ENCODE peak calls at places on chromosomes 12 and 14, in ten cellular contexts. H, O, T, W, S, C, M, P, V and L are unnamed samples. For H3K4me1, the result is how much of the 10 kb centered on the place peaks cover.

GRCh38 chr14:24845851-24846250 is 204.1 kb downstream of the STXBP6 start:
- DNase-seq in P (no peak), H (no peak), C (no peak), M (no peak), W (no peak), V (no peak), O (no peak), T (no peak), S (no peak), L (no peak)

GRCh38 chr12:98456583-98457573 is 58.5 kb upstream of the TMPO start:
- DNase-seq in S (peak), O (peak), H (peak), M (no peak), W (peak), V (peak), T (peak), C (peak), P (peak), L (peak)

GRCh38 chr14:31206536-31207286 is 882 bp downstream of the HECTD1 start:
- DNase-seq in M (no peak), P (peak), H (peak), S (no peak), V (peak), C (no peak), O (peak), T (peak), W (peak), L (peak)

GRCh38 chr12:12714276-12715001 is 2.7 kb upstream of the CDKN1B start:
- DNase-seq in W (peak), H (no peak), P (no peak), C (no peak), T (peak), O (no peak), S (no peak), M (no peak), V (peak), L (no peak)

GRCh38 chr12:29756741-29757390 is 26.9 kb downstream of the TMTC1 start:
- DNase-seq in S (no peak), V (no peak), M (no peak), H (no peak), W (peak), P (no peak), O (no peak), C (no peak), T (no peak), L (no peak)

GRCh38 chr14:71290960-71291466 is 383.8 kb downstream of the PCNX1 start:
- DNase-seq in T (no peak), O (no peak), M (peak), W (peak), P (peak), S (no peak), C (no peak), H (no peak), V (no peak), L (no peak)

GRCh38 chr14:55936691-55937090 is 181.5 kb upstream of the PELI2 start:
- DNase-seq in S (no peak), T (no peak), O (no peak), W (no peak), H (no peak), C (no peak), M (no peak), P (no peak), V (no peak), L (no peak)

GRCh38 chr12:46386877-46387629 is 14.5 kb upstream of the SLC38A2 start:
- DNase-seq in T (no peak), S (no peak), C (no peak), V (no peak), H (peak), O (peak), W (peak), M (no peak), P (no peak), L (peak)

GRCh38 chr14:68762944-68763831 is 29.7 kb downstream of the ZFP36L1 start:
- DNase-seq in O (peak), W (peak), S (no peak), P (peak), T (peak), V (no peak), M (no peak), C (peak), H (no peak), L (peak)

GRCh38 chr14:106530031-106530422 is 1003.6 kb downstream of the TMEM121 start:
- DNase-seq in T (no peak), W (no peak), S (no peak), C (no peak), V (no peak), M (no peak), P (no peak), H (no peak), O (no peak), L (no peak)

GRCh38 chr14:101900253-101900652 is 64.1 kb upstream of the DYNC1H1 start:
- DNase-seq in H (no peak), C (no peak), V (no peak), M (no peak), T (no peak), S (no peak), W (no peak), O (no peak), P (no peak), L (no peak)

GRCh38 chr12:109530301-109530685 is 43.0 kb downstream of the MMAB start:
- DNase-seq in C (no peak), O (peak), S (no peak), P (peak), V (no peak), T (peak), H (no peak), W (no peak), M (no peak), L (no peak)

GRCh38 chr12:20120296-20120695 is 248.0 kb upstream of the PDE3A start:
- DNase-seq in S (no peak), M (no peak), C (no peak), P (no peak), W (peak), O (no peak), V (no peak), H (no peak), T (no peak), L (no peak)

GRCh38 chr14:57729208-57730187 is 136.4 kb downstream of the SLC35F4 start:
- DNase-seq in T (no peak), O (no peak), M (no peak), H (no peak), C (no peak), W (no peak), P (no peak), S (no peak), V (no peak), L (no peak)

GRCh38 chr12:89370411-89370810 is 18.1 kb upstream of the DUSP6 start:
- DNase-seq in H (no peak), C (no peak), T (no peak), M (no peak), P (no peak), W (peak), S (no peak), O (no peak), V (no peak), L (no peak)

GRCh38 chr14:38384746-38385145 is 128.9 kb upstream of the CLEC14A start:
- DNase-seq in S (no peak), C (no peak), O (no peak), V (no peak), P (no peak), M (no peak), W (no peak), T (no peak), H (no peak), L (no peak)

GRCh38 chr12:14563051-14563450 is 4.6 kb downstream of the PLBD1 start:
- DNase-seq in M (no peak), C (no peak), H (no peak), W (no peak), O (no peak), P (no peak), V (no peak), S (no peak), T (no peak), L (no peak)

GRCh38 chr14:76564471-76565119 is 188.7 kb downstream of the ESRRB start:
- DNase-seq in H (no peak), V (no peak), S (no peak), O (no peak), C (no peak), M (no peak), T (no peak), W (no peak), P (no peak), L (no peak)

GRCh38 chr12:127416796-127417195 is 850.2 kb upstream of the TMEM132C start:
- DNase-seq in O (no peak), W (peak), C (no peak), H (no peak), T (no peak), V (no peak), M (no peak), P (no peak), S (no peak), L (no peak)

GRCh38 chr12:57803317-57803893 is 15.1 kb downstream of the AVIL start:
- DNase-seq in P (peak), O (peak), S (peak), V (no peak), W (peak), C (no peak), T (peak), M (no peak), H (no peak), L (peak)

GRCh38 chr12:85468356-85469157 is 188.5 kb downstream of the ALX1 start:
- DNase-seq in S (no peak), H (no peak), P (peak), O (no peak), T (peak), W (peak), C (peak), V (no peak), M (peak), L (no peak)

GRCh38 chr14:65604946-65605345 is 192.4 kb downstream of the FUT8 start:
- DNase-seq in O (no peak), S (no peak), W (peak), V (no peak), H (no peak), M (no peak), C (no peak), T (no peak), P (no peak), L (no peak)

GRCh38 chr12:60107992-60108391 is 512.2 kb downstream of the SLC16A7 start:
- DNase-seq in W (no peak), C (no peak), S (no peak), V (no peak), H (no peak), T (no peak), M (no peak), O (no peak), P (no peak), L (no peak)

GRCh38 chr12:119178544-119179334 is at the start of gene HSPB8:
- DNase-seq in H (peak), P (peak), V (no peak), T (peak), C (no peak), W (peak), M (no peak), S (no peak), O (peak), L (peak)

GRCh38 chr12:88946377-88946997 is 366.2 kb upstream of the KITLG start:
- DNase-seq in C (no peak), V (no peak), P (peak), S (no peak), W (peak), T (no peak), H (peak), O (no peak), M (no peak), L (no peak)

GRCh38 chr12:26523708-26524150 is 309.3 kb downstream of the ITPR2 start:
- DNase-seq in V (no peak), M (no peak), P (peak), C (no peak), O (peak), W (peak), T (peak), S (no peak), H (peak), L (peak)

GRCh38 chr12:26822051-26822450 is 10.9 kb downstream of the ITPR2 start:
- DNase-seq in V (no peak), O (no peak), P (no peak), T (no peak), S (no peak), W (peak), H (no peak), C (no peak), M (no peak), L (no peak)

GRCh38 chr12:56346663-56347062 is 8.0 kb downstream of the IL23A start:
- DNase-seq in S (no peak), T (no peak), W (peak), C (no peak), P (no peak), V (no peak), O (no peak), M (no peak), H (no peak), L (no peak)

GRCh38 chr12:6852651-6853354 is 853 bp downstream of the USP5 start:
- DNase-seq in V (peak), O (peak), C (no peak), P (peak), M (no peak), H (peak), T (no peak), W (peak), S (no peak), L (no peak)

GRCh38 chr14:77593501-77593911 is 22.9 kb downstream of the SPTLC2 start:
- DNase-seq in C (no peak), S (no peak), V (no peak), P (no peak), M (peak), O (no peak), W (peak), T (no peak), H (no peak), L (no peak)

GRCh38 chr12:2764398-2764797 is 30.4 kb upstream of the FKBP4 start:
- DNase-seq in H (no peak), P (no peak), O (no peak), S (no peak), W (no peak), C (no peak), T (peak), M (no peak), V (no peak), L (no peak)

GRCh38 chr14:99807413-99808132 is 14.4 kb downstream of the EML1 start:
- DNase-seq in P (no peak), W (peak), S (no peak), C (no peak), M (no peak), H (no peak), T (no peak), V (no peak), O (no peak), L (no peak)

GRCh38 chr12:116133149-116133548 is 144.3 kb downstream of the MED13L start:
- DNase-seq in H (no peak), S (no peak), O (no peak), M (no peak), P (no peak), T (no peak), V (no peak), C (no peak), W (peak), L (no peak)

GRCh38 chr14:90513151-90514014 is 116.6 kb downstream of the CALM1 start:
- DNase-seq in V (no peak), T (peak), C (no peak), W (peak), H (no peak), S (no peak), P (peak), M (no peak), O (peak), L (peak)

GRCh38 chr12:57250956-57251355 is at the start of gene STAC3:
- DNase-seq in T (no peak), H (no peak), W (no peak), C (no peak), O (no peak), M (no peak), S (no peak), V (no peak), P (peak), L (no peak)

GRCh38 chr14:104450811-104451401 is 128.7 kb upstream of the C14orf180 start:
- DNase-seq in V (no peak), O (peak), C (no peak), S (no peak), W (no peak), H (no peak), M (no peak), P (peak), T (peak), L (no peak)

GRCh38 chr12:56128669-56129209 is 672 bp downstream of the ESYT1 start:
- DNase-seq in S (no peak), W (peak), M (no peak), C (no peak), P (no peak), V (no peak), T (no peak), O (no peak), H (no peak), L (no peak)

GRCh38 chr12:121483950-121484349 is 84.0 kb downstream of the RNF34 start:
- DNase-seq in V (no peak), W (no peak), C (no peak), O (no peak), H (no peak), M (no peak), S (no peak), P (no peak), T (no peak), L (no peak)

GRCh38 chr12:15453613-15454012 is 131.3 kb downstream of the PTPRO start:
- DNase-seq in S (no peak), H (no peak), W (no peak), O (no peak), C (no peak), T (no peak), P (no peak), V (no peak), M (peak), L (no peak)

GRCh38 chr12:85835810-85836715 is at the start of gene RASSF9:
- DNase-seq in V (no peak), W (peak), C (no peak), M (no peak), P (peak), O (peak), H (peak), S (no peak), T (peak), L (peak)

DNA sequence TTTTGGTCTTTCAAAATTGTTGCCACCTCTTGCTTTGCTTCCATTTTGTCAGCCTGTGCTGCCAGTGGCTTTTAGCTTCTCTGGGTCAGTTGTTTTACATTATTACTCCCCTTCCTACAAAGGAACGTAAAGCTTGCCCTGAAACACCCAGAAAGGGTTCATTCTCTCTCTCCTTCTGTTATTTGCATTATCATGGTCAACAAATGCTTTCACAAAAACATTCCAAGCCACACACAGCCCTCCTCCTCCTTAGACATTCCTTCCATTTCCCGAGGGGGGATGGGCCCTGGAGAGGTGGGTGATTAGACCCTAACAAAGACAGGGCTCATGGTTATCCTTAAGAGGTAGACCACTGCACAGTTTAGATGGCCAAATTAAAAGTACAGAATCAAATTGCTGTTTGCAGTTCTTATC is 60.4 kb upstream of the SINHCAF start:
- DNase-seq in P (peak), C (peak), M (no peak), O (no peak), V (no peak), T (no peak), W (no peak), H (no peak), S (peak), L (no peak)
- H3K4me1 ChIP-seq in P (under half), C (under half), M (under half), O (under half), V (under half), T (under half), W (under half), H (under half), S (under half), L (under half)

GRCh38 chr12:51621155-51621922 is 30.3 kb downstream of the SCN8A start:
- DNase-seq in S (no peak), O (no peak), C (no peak), V (no peak), P (no peak), M (no peak), W (peak), H (no peak), T (no peak), L (no peak)
- H3K4me3 ChIP-seq in S (no peak), O (no peak), C (no peak), V (no peak), P (no peak), M (no peak), W (no peak), H (no peak), T (no peak), L (no peak)

GRCh38 chr12:123431951-123432886 is 4.3 kb downstream of the RILPL2 start:
- DNase-seq in T (no peak), O (no peak), M (no peak), W (peak), V (no peak), C (no peak), P (no peak), H (no peak), S (no peak), L (no peak)
- H3K4me1 ChIP-seq in T (under half), O (under half), M (under half), W (under half), V (under half), C (under half), P (under half), H (under half), S (under half), L (half or more)

GRCh38 chr12:10717410-10717809 is 5.7 kb downstream of the YBX3 start:
- DNase-seq in W (peak), P (no peak), O (no peak), C (no peak), M (no peak), H (no peak), T (no peak), V (no peak), S (no peak), L (no peak)
- H3K4me3 ChIP-seq in W (peak), P (no peak), O (no peak), C (no peak), M (no peak), H (no peak), T (no peak), V (no peak), S (no peak), L (peak)

GRCh38 chr14:73909681-73910080 is 23.0 kb downstream of the ZNF410 start:
- DNase-seq in C (no peak), O (no peak), T (no peak), P (no peak), H (no peak), W (no peak), M (no peak), S (no peak), V (no peak), L (no peak)

GRCh38 chr14:73916324-73916723 is 29.7 kb downstream of the ZNF410 start:
- DNase-seq in M (no peak), H (no peak), S (no peak), W (no peak), O (no peak), C (no peak), V (no peak), T (no peak), P (no peak), L (no peak)

GRCh38 chr14:73913256-73913655 is 26.6 kb downstream of the ZNF410 start:
- DNase-seq in T (no peak), W (peak), M (no peak), P (no peak), S (no peak), O (no peak), H (no peak), C (no peak), V (no peak), L (no peak)
- H3K4me1 ChIP-seq in T (under half), W (under half), M (under half), P (under half), S (under half), O (under half), H (under half), C (under half), V (under half), L (under half)